ENCODE peak calls at places on chromosome 1, in ten cellular contexts. V is NCI-H1694; J is brain microvascular endothelial cell; X is stimulated activated CD4-positive, alpha-beta T cell treated with anti-CD3 and anti-CD28 coated beads, Interleukin-2, amount 100 ng/mL, for 48 hours; E is uterus; Y is naive thymus-derived CD8-positive, alpha-beta T cell; M is BJ; H is GM18507; T is GM04504; I is activated naive CD8-positive, alpha-beta T cell treated with anti-CD3 and anti-CD28 coated beads for 36 hours. A is an unnamed sample.

GRCh38 chr1:159921700-159922498 is 3.4 kb downstream of the TAGLN2 start:
- DNase-seq in V (no peak), J (no peak), X (no peak), E (no peak), Y (no peak), M (no peak), H (no peak), T (no peak), I (peak; percentile 26), A (no peak)

GRCh38 chr1:169368406-169368769 is 393 bp downstream of the BLZF1 start:
- DNase-seq in V (no peak), J (peak; percentile 4), X (no peak), E (no peak), Y (no peak), M (no peak), H (no peak), T (no peak), I (peak; percentile 39), A (no peak)

GRCh38 chr1:53470155-53470554 is 11.0 kb downstream of the DMRTB1 start:
- DNase-seq in V (no peak), J (peak; percentile 69), X (no peak), E (peak; percentile 77), Y (no peak), M (no peak), H (no peak), T (peak; percentile 59), I (no peak), A (peak; percentile 24)

GRCh38 chr1:226135709-226136108 is 50.8 kb downstream of the ACBD3 start:
- DNase-seq in V (no peak), J (no peak), X (no peak), E (no peak), Y (no peak), M (no peak), H (no peak), T (no peak), I (no peak), A (no peak)

GRCh38 chr1:64650411-64650810 is 94.5 kb upstream of the RAVER2 start:
- DNase-seq in V (no peak), J (peak; percentile 10), X (no peak), E (no peak), Y (no peak), M (no peak), H (no peak), T (no peak), I (no peak), A (no peak)

GRCh38 chr1:213675043-213675442 is 312.7 kb upstream of the PROX1 start:
- DNase-seq in V (no peak), J (no peak), X (no peak), E (no peak), Y (no peak), M (no peak), H (no peak), T (no peak), I (no peak), A (no peak)

GRCh38 chr1:159938221-159938852 is 7.1 kb downstream of the IGSF9 start:
- DNase-seq in V (no peak), J (no peak), X (no peak), E (no peak), Y (no peak), M (no peak), H (no peak), T (no peak), I (no peak), A (no peak)

GRCh38 chr1:32062867-32063230 is 9.9 kb upstream of the TMEM39B start:
- DNase-seq in V (no peak), J (no peak), X (no peak), E (no peak), Y (no peak), M (no peak), H (no peak), T (no peak), I (no peak), A (no peak)

A was measured in skeletal muscle cell.